ENCODE peak calls at places on chromosomes 3 and 15, in seven cellular contexts. A is HepG2, Z is IMR-90, T is H1, K is A549, H is GM12878, M is K562. V is an unnamed sample.
A peak's percentile ranks its signal among the peaks of the same experiment; 100 is the strongest.

GRCh38 chr15:73926191-73927002 is at the start of gene LOXL1:
- DNase-seq in A (peak; percentile 23), H (no peak), T (no peak), K (no peak), M (peak; percentile 42), Z (peak; percentile 92), V (peak; percentile 19)

GRCh38 chr15:40787344-40787841 is 17.6 kb downstream of the C15orf62 start:
- DNase-seq in Z (peak; percentile 62), K (no peak), M (no peak), T (peak; percentile 64), H (no peak), A (no peak), V (peak; percentile 96)

GRCh38 chr3:129015388-129016105 is 14.4 kb downstream of the EFCC1 start:
- DNase-seq in K (no peak), H (no peak), A (no peak), T (no peak), M (peak; percentile 49), Z (no peak), V (no peak)

GRCh38 chr3:49841126-49841525 is 15.2 kb downstream of the TRAIP start:
- DNase-seq in T (peak; percentile 9), Z (no peak), H (no peak), M (peak; percentile 37), K (peak; percentile 31), A (no peak), V (peak; percentile 33)

GRCh38 chr15:61644550-61644949 is 415.4 kb upstream of the RORA start:
- DNase-seq in Z (no peak), A (no peak), H (no peak), K (no peak), T (no peak), M (no peak), V (no peak)

GRCh38 chr3:39207361-39208192 is 15.2 kb upstream of the XIRP1 start:
- DNase-seq in Z (no peak), T (no peak), H (no peak), K (no peak), M (no peak), A (no peak), V (no peak)

GRCh38 chr15:94692697-94693096 is 461.3 kb downstream of the MCTP2 start:
- DNase-seq in M (no peak), H (no peak), Z (no peak), T (no peak), A (no peak), K (no peak), V (no peak)

GRCh38 chr3:32977842-32978241 is 26.4 kb downstream of the CCR4 start:
- DNase-seq in T (no peak), M (no peak), Z (no peak), K (no peak), A (no peak), H (no peak), V (no peak)

GRCh38 chr3:27095588-27096222 is 273.5 kb downstream of the NEK10 start:
- DNase-seq in K (no peak), M (no peak), Z (no peak), T (no peak), H (no peak), A (no peak), V (no peak)

GRCh38 chr3:71103430-71103881 is 480.1 kb downstream of the FOXP1 start:
- DNase-seq in Z (peak; percentile 62), K (no peak), H (no peak), M (no peak), A (peak; percentile 40), T (no peak), V (no peak)

GRCh38 chr15:80798911-80799310 is 19.7 kb downstream of the CEMIP start:
- DNase-seq in T (no peak), A (no peak), M (no peak), Z (no peak), K (no peak), H (no peak), V (no peak)

GRCh38 chr3:30793755-30794154 is 100.7 kb downstream of the GADL1 start:
- DNase-seq in K (no peak), A (no peak), Z (no peak), M (no peak), H (no peak), T (no peak), V (no peak)

GRCh38 chr15:60798821-60799220 is 319.9 kb upstream of the ICE2 start:
- DNase-seq in K (no peak), T (no peak), Z (peak; percentile 79), A (peak; percentile 25), M (no peak), H (peak; percentile 19), V (no peak)

GRCh38 chr15:29364429-29365078 is 94.9 kb upstream of the NSMCE3 start:
- DNase-seq in T (no peak), K (peak; percentile 29), M (no peak), H (no peak), A (peak; percentile 4), Z (peak; percentile 86), V (no peak)

GRCh38 chr3:37477275-37477674 is 302.9 kb upstream of the LRRFIP2 start:
- DNase-seq in Z (no peak), K (no peak), T (no peak), M (no peak), A (no peak), H (no peak), V (no peak)

GRCh38 chr3:74314696-74315095 is 299.8 kb downstream of the CNTN3 start:
- DNase-seq in Z (peak; percentile 44), T (no peak), H (no peak), M (no peak), A (no peak), K (no peak), V (no peak)

GRCh38 chr15:43151688-43152087 is 18.3 kb downstream of the TMEM62 start:
- DNase-seq in A (no peak), H (no peak), M (no peak), K (no peak), T (no peak), Z (no peak), V (no peak)

GRCh38 chr3:5891721-5892120 is 704.2 kb downstream of the EDEM1 start:
- DNase-seq in K (no peak), A (no peak), M (no peak), T (no peak), H (no peak), Z (no peak), V (no peak)

GRCh38 chr3:36206936-36207620 is 173.2 kb upstream of the STAC start:
- DNase-seq in A (no peak), T (no peak), H (no peak), Z (no peak), M (no peak), K (no peak), V (no peak)

DNA sequence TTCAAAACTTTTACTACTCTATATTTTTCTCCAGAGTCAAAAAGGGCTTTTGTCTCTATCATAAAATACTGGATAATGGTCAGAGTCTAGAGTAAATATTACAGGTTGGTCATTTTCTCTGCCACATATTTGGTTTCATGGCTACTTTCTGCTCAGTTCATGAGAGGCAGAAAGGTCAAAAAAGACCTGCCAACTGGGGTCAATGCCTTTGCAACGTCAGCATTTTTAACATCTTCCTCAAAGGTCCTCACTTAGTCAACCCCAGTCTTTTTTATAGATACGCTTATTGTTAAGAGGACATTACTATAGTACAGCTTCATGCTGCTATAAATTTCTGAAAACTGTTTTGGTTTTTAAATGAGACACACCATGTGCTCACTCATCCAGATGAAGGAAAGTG is 312.1 kb upstream of the ARHGEF26 start:
- DNase-seq in H (no peak), A (no peak), M (no peak), T (no peak), Z (no peak), K (no peak), V (no peak)
- TF ChIP-seq CEBPB in H (no peak), A (no peak), M (no peak), T (no peak), Z (no peak), K (no peak), V (no peak)

DNA sequence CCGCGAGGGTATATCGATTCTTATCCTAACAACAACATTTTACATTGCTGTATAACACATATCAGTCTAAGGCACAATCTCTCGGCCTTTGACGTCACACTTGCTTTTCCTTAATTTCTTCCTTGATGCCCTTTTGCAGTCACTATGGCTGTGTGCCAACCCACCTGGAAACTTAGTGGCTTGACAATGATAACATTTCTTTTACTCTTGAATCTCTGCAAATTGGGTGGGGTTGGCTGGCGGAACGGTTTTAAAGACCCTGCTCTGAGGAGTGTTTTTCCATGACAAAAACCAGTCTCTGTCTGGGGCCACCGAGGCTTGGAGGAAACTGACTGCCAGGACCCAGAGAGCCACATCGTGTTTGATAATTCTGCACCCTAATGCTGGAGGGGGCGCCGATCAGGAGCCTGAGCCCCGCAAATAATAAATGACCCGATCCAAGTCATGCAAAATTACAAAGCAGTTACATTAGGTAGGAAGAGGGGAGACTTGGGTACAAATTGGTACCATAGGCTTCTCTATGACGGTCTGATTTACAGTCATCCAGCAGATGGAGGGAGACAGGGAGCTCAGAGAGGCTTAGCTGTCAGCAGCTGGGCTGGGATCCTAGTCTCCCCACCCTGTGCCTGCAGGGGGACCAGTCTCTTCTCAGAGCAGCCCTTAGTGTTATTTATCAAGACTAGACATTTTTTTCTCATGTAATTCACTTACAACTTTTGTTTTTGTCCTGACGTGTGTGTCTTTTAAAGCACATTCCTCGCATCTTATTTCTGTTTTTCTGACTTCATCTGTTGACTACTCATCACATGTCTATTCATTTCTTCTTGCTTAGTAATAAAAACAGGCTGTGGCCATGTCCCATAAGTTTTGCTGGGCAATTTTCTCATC is 115.8 kb downstream of the KLF13 start:
- DNase-seq in H (no peak), A (no peak), T (no peak), Z (peak; percentile 95), M (peak; percentile 18), K (peak; percentile 52), V (no peak)
- TF ChIP-seq CTCF in H (no peak), A (no peak), T (peak; percentile 51), Z (peak; percentile 49), M (no peak), K (peak; percentile 12), V (peak; percentile 9)

DNA sequence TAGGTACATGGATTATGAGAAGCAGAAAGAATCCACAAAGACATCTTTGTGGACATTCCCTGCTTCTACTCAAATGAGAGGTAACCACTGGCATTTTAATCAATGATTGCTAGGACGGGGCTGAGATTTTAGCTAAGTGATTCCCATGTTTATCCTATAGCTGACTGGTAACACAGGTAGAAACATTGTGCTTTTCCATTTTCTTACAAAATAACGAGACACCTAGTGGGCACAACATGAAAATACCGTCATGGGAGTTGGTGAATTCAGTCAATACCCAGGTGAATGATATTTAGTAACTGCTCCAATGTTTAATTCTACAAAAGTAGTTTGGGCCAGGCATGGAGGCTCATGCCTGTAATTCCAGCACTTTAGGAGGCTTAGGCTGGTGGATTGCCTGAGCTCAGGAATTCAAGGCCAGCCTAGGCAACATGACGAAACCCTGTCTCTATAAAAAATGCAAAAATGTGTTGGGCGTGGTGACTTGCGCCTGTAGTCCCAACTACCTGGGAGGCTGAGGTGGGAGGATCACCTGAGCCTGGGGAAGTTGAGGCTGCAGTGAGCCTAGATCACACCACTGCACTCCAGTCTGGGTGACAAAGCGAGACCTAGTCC is 37.2 kb upstream of the DENND4A start:
- DNase-seq in T (no peak), M (peak; percentile 37), H (no peak), K (peak; percentile 60), Z (peak; percentile 22), A (peak; percentile 33), V (peak; percentile 38)
- TF ChIP-seq CEBPB in T (no peak), M (no peak), H (no peak), K (no peak), Z (no peak), A (no peak), V (no peak)

DNA sequence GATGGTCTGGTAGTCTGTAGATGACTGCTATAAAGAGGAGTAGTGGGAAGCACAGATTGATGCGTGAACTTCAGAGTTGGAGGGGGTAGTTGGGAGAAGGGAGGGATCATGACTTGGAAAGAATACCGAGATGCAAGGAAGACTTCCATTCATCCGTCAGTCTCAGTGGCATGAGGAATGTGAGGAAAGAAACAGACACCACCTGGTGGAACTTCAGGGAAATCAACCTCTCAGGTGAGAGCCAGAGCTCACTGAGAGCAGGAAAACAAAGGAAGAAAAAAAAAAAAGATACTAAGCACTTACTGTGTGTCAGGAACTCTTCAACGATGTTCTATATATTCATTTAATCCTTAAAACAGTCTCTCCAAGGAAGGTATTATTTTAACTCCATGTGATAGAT is 172.4 kb downstream of the OXSM start:
- DNase-seq in M (no peak), K (peak; percentile 34), H (no peak), Z (no peak), A (peak; percentile 6), T (peak; percentile 5), V (peak; percentile 13)
- TF ChIP-seq CTCF in M (peak; percentile 15), K (peak; percentile 40), H (no peak), Z (no peak), A (peak; percentile 46), T (peak; percentile 62), V (peak; percentile 44)